ENCODE peak calls at places on chromosome 12, in ten cellular contexts. M is tibial nerve; O is GM04504; D is retinal pigment epithelial cell; R is A549; J is cerebellum; N is stimulated activated CD4-positive, alpha-beta T cell treated with anti-CD3 and anti-CD28 coated beads, TNF-alpha, amount 100 ng/mL, for 1 hour; T is NCI-H1092 treated with DMSO at 0.1 percent for 48 hours; K is GM10248; U is adrenal gland. G is an unnamed sample.

GRCh38 chr12:98499668-98500456 is 15.5 kb upstream of the TMPO start:
- DNase-seq in N (no peak), O (no peak), K (no peak), U (no peak), T (no peak), R (no peak), M (no peak), J (no peak), D (no peak), G (no peak)

GRCh38 chr12:123519151-123520001 is 14.1 kb downstream of the RILPL1 start:
- DNase-seq in K (no peak), N (no peak), U (peak; percentile 69), D (peak; percentile 78), T (no peak), J (no peak), M (no peak), R (peak; percentile 31), O (peak; percentile 80), G (peak; percentile 47)

GRCh38 chr12:27300251-27300650 is 32.4 kb upstream of the BMAL2 start:
- DNase-seq in T (no peak), O (no peak), D (no peak), N (no peak), K (no peak), R (no peak), U (no peak), J (no peak), M (no peak), G (no peak)

GRCh38 chr12:120462099-120462640 is 7.4 kb downstream of the SRSF9 start:
- DNase-seq in O (no peak), M (no peak), T (no peak), D (no peak), N (no peak), J (no peak), U (no peak), R (no peak), K (no peak), G (no peak)

GRCh38 chr12:31120392-31121008 is 46.8 kb downstream of the DDX11 start:
- DNase-seq in J (no peak), O (no peak), N (no peak), R (no peak), D (no peak), T (no peak), M (no peak), U (no peak), K (no peak), G (peak; percentile 53)

GRCh38 chr12:81729781-81730180 is 29.4 kb downstream of the PPFIA2 start:
- DNase-seq in N (no peak), R (no peak), D (peak; percentile 3), T (no peak), J (no peak), O (no peak), K (no peak), M (no peak), U (no peak), G (no peak)

GRCh38 chr12:94596596-94596995 is 53.8 kb downstream of the TMCC3 start:
- DNase-seq in O (no peak), N (no peak), J (no peak), M (no peak), R (no peak), D (no peak), T (peak; percentile 65), U (no peak), K (no peak), G (no peak)

GRCh38 chr12:13120431-13120830 is 17.0 kb upstream of the GSG1 start:
- DNase-seq in J (no peak), N (no peak), R (no peak), T (no peak), K (no peak), O (no peak), M (no peak), U (no peak), D (no peak), G (no peak)

GRCh38 chr12:78155546-78155945 is 324.9 kb downstream of the NAV3 start:
- DNase-seq in N (no peak), M (no peak), J (no peak), R (no peak), K (no peak), T (no peak), O (no peak), D (no peak), U (no peak), G (no peak)

GRCh38 chr12:66426696-66427095 is 124.4 kb downstream of the HELB start:
- DNase-seq in U (no peak), T (no peak), N (no peak), R (no peak), J (no peak), D (no peak), M (no peak), O (no peak), K (no peak), G (no peak)

GRCh38 chr12:53495903-53496751 is 3.1 kb downstream of the MAP3K12 start:
- DNase-seq in K (no peak), J (no peak), O (peak; percentile 48), M (peak; percentile 52), D (peak; percentile 56), U (peak; percentile 64), R (peak; percentile 36), T (no peak), N (no peak), G (peak; percentile 93)

GRCh38 chr12:123990512-123990911 is 17.5 kb downstream of the ZNF664 start:
- DNase-seq in O (peak; percentile 56), K (no peak), R (no peak), U (no peak), T (no peak), N (no peak), M (no peak), J (no peak), D (no peak), G (no peak)

GRCh38 chr12:6831450-6831995 is 3.3 kb downstream of the P3H3 start:
- DNase-seq in J (no peak), K (no peak), N (no peak), O (no peak), M (no peak), U (no peak), R (no peak), T (no peak), D (no peak), G (no peak)

GRCh38 chr12:101696477-101697196 is 803 bp upstream of the CHPT1 start:
- DNase-seq in J (peak; percentile 49), K (peak; percentile 49), R (peak; percentile 6), M (no peak), N (no peak), D (no peak), T (peak; percentile 28), O (no peak), U (peak; percentile 92), G (peak; percentile 30)

GRCh38 chr12:122474324-122474716 is 26.4 kb downstream of the ZCCHC8 start:
- DNase-seq in J (no peak), M (no peak), O (no peak), T (no peak), U (no peak), K (no peak), R (no peak), D (no peak), N (no peak), G (no peak)

GRCh38 chr12:121809712-121810116 is 5.9 kb downstream of the SETD1B start:
- DNase-seq in U (no peak), D (no peak), J (no peak), M (no peak), K (no peak), T (no peak), N (no peak), R (no peak), O (no peak), G (no peak)

GRCh38 chr12:117857632-117858274 is 111.0 kb downstream of the KSR2 start:
- DNase-seq in R (peak; percentile 70), U (peak; percentile 48), J (no peak), M (no peak), T (peak; percentile 1), K (peak; percentile 77), O (no peak), N (no peak), D (no peak), G (peak; percentile 51)

GRCh38 chr12:81692008-81692407 is 67.1 kb downstream of the PPFIA2 start:
- DNase-seq in M (no peak), K (no peak), N (no peak), D (no peak), T (no peak), O (no peak), U (no peak), J (no peak), R (no peak), G (no peak)

GRCh38 chr12:120093336-120093591 is 23.3 kb downstream of the RAB35 start:
- DNase-seq in R (no peak), M (no peak), J (no peak), N (no peak), O (no peak), D (no peak), T (no peak), U (no peak), K (no peak), G (peak; percentile 53)

GRCh38 chr12:7915911-7916403 is 20.0 kb downstream of the SLC2A3 start:
- DNase-seq in D (no peak), K (no peak), J (peak; percentile 17), O (no peak), T (peak; percentile 39), U (no peak), N (no peak), M (no peak), R (no peak), G (peak; percentile 73)

GRCh38 chr12:122951406-122951805 is 14.9 kb downstream of the ABCB9 start:
- DNase-seq in D (no peak), K (no peak), U (no peak), M (no peak), R (no peak), O (no peak), T (no peak), N (no peak), J (no peak), G (no peak)

GRCh38 chr12:92987846-92988621 is 58.9 kb upstream of the EEA1 start:
- DNase-seq in K (peak; percentile 64), O (no peak), J (no peak), R (no peak), M (no peak), U (peak; percentile 79), D (no peak), T (no peak), N (no peak), G (peak; percentile 57)

GRCh38 chr12:7079826-7080125 is 12.5 kb downstream of the C1R start:
- DNase-seq in T (no peak), R (no peak), M (no peak), U (no peak), K (no peak), O (no peak), D (no peak), N (no peak), J (no peak), G (no peak)

GRCh38 chr12:131487379-131488129 is 223.3 kb upstream of the SFSWAP start:
- DNase-seq in U (peak; percentile 38), J (no peak), R (no peak), O (no peak), D (no peak), N (no peak), K (no peak), T (peak; percentile 47), M (no peak), G (no peak)

G was measured in left kidney.